ENCODE peak calls at places on chromosomes 6 and 20, in four cellular contexts. One of them, this sample, is unnamed.
A peak's percentile ranks its signal among the peaks of the same experiment; 100 is the strongest.

GRCh38 chr6:15369838-15370237 is 124.0 kb downstream of the JARID2 start:
- DNase-seq in CD4-positive, CD25-positive, alpha-beta regulatory T cell: no peak
- DNase-seq in nucleus accumbens: no peak
- DNase-seq in NCI-H1930: no peak
- DNase-seq in this sample: no peak

GRCh38 chr20:15899972-15900371 is 673.3 kb downstream of the KIF16B start:
- DNase-seq in CD4-positive, CD25-positive, alpha-beta regulatory T cell: no peak
- DNase-seq in nucleus accumbens: no peak
- DNase-seq in NCI-H1930: no peak
- DNase-seq in this sample: no peak

GRCh38 chr20:51586005-51586440 is 43.5 kb upstream of the NFATC2 start:
- DNase-seq in CD4-positive, CD25-positive, alpha-beta regulatory T cell: no peak
- DNase-seq in nucleus accumbens: no peak
- DNase-seq in NCI-H1930: no peak
- DNase-seq in this sample: no peak

GRCh38 chr6:13522639-13523038 is 35.2 kb upstream of the GFOD1 start:
- DNase-seq in CD4-positive, CD25-positive, alpha-beta regulatory T cell: no peak
- DNase-seq in nucleus accumbens: no peak
- DNase-seq in NCI-H1930: no peak
- DNase-seq in this sample: no peak

GRCh38 chr6:137237413-137238170 is 18.4 kb upstream of the IFNGR1 start:
- DNase-seq in CD4-positive, CD25-positive, alpha-beta regulatory T cell: no peak
- DNase-seq in nucleus accumbens: no peak
- DNase-seq in NCI-H1930: no peak
- DNase-seq in this sample: peak; percentile 92

GRCh38 chr6:23621026-23621425 is 505.0 kb upstream of the NRSN1 start:
- DNase-seq in CD4-positive, CD25-positive, alpha-beta regulatory T cell: no peak
- DNase-seq in nucleus accumbens: no peak
- DNase-seq in NCI-H1930: no peak
- DNase-seq in this sample: peak; percentile 2

GRCh38 chr6:80674669-80675068 is 568.2 kb downstream of the BCKDHB start:
- DNase-seq in CD4-positive, CD25-positive, alpha-beta regulatory T cell: no peak
- DNase-seq in nucleus accumbens: no peak
- DNase-seq in NCI-H1930: no peak
- DNase-seq in this sample: no peak

GRCh38 chr20:14498809-14499208 is 161.4 kb upstream of the FLRT3 start:
- DNase-seq in CD4-positive, CD25-positive, alpha-beta regulatory T cell: no peak
- DNase-seq in nucleus accumbens: no peak
- DNase-seq in NCI-H1930: no peak
- DNase-seq in this sample: peak; percentile 28

GRCh38 chr6:45436544-45437440 is 59.1 kb upstream of the SUPT3H start:
- DNase-seq in CD4-positive, CD25-positive, alpha-beta regulatory T cell: no peak
- DNase-seq in nucleus accumbens: no peak
- DNase-seq in NCI-H1930: no peak
- DNase-seq in this sample: no peak

GRCh38 chr20:26209171-26209941 is 512.7 kb upstream of the ZNF337 start:
- DNase-seq in CD4-positive, CD25-positive, alpha-beta regulatory T cell: no peak
- DNase-seq in nucleus accumbens: no peak
- DNase-seq in NCI-H1930: no peak
- DNase-seq in this sample: no peak

GRCh38 chr20:45467861-45468260 is 1.7 kb upstream of the WFDC2 start:
- DNase-seq in CD4-positive, CD25-positive, alpha-beta regulatory T cell: no peak
- DNase-seq in nucleus accumbens: no peak
- DNase-seq in NCI-H1930: no peak
- DNase-seq in this sample: no peak

GRCh38 chr20:57442160-57442887 is 51.1 kb downstream of the RBM38 start:
- DNase-seq in CD4-positive, CD25-positive, alpha-beta regulatory T cell: no peak
- DNase-seq in nucleus accumbens: no peak
- DNase-seq in NCI-H1930: no peak
- DNase-seq in this sample: no peak

GRCh38 chr20:3808141-3808479 is 12.0 kb downstream of the CDC25B start:
- DNase-seq in CD4-positive, CD25-positive, alpha-beta regulatory T cell: no peak
- DNase-seq in nucleus accumbens: peak; percentile 46
- DNase-seq in NCI-H1930: no peak
- DNase-seq in this sample: no peak

GRCh38 chr6:7073810-7074525 is 33.8 kb upstream of the RREB1 start:
- DNase-seq in CD4-positive, CD25-positive, alpha-beta regulatory T cell: peak; percentile 12
- DNase-seq in nucleus accumbens: no peak
- DNase-seq in NCI-H1930: no peak
- DNase-seq in this sample: no peak

GRCh38 chr20:3655032-3655405 is 8.2 kb downstream of the GFRA4 start:
- DNase-seq in CD4-positive, CD25-positive, alpha-beta regulatory T cell: no peak
- DNase-seq in nucleus accumbens: no peak
- DNase-seq in NCI-H1930: no peak
- DNase-seq in this sample: no peak

This sample was measured in kidney epithelial cell.